ENCODE peak calls at places on chromosomes 12 and 14, in eight cellular contexts. R, D, H, U, E, K, P and Y are unnamed samples.

GRCh38 chr12:54239568-54239967 is 40.4 kb downstream of the CBX5 start:
- DNase-seq in U (no peak), K (no peak), D (no peak), P (no peak), E (no peak), R (no peak), H (no peak), Y (no peak)

GRCh38 chr12:108037960-108038359 is 91.1 kb upstream of the WSCD2 start:
- DNase-seq in U (no peak), E (no peak), P (no peak), K (no peak), H (no peak), D (no peak), R (no peak), Y (no peak)

GRCh38 chr12:103301642-103302620 is 193.8 kb downstream of the C12orf42 start:
- DNase-seq in D (no peak), E (no peak), H (no peak), U (no peak), P (no peak), R (no peak), K (no peak), Y (no peak)

GRCh38 chr14:56216631-56217379 is 98.6 kb downstream of the PELI2 start:
- DNase-seq in H (no peak), K (peak), D (peak), U (no peak), R (peak), P (no peak), E (no peak), Y (no peak)

GRCh38 chr14:59707778-59708635 is 131.4 kb upstream of the CCDC175 start:
- DNase-seq in H (no peak), D (no peak), K (no peak), R (no peak), E (no peak), U (no peak), P (no peak), Y (no peak)

GRCh38 chr12:55899035-55899434 is 28.7 kb downstream of the PYM1 start:
- DNase-seq in U (no peak), D (no peak), R (no peak), H (no peak), E (peak), K (no peak), P (no peak), Y (no peak)

GRCh38 chr14:76926521-76927251 is 100.5 kb downstream of the LRRC74A start:
- DNase-seq in P (peak), H (peak), E (no peak), D (no peak), R (peak), K (peak), U (no peak), Y (no peak)

GRCh38 chr12:81797100-81797499 is 38.0 kb upstream of the PPFIA2 start:
- DNase-seq in P (no peak), U (peak), D (no peak), E (no peak), H (no peak), R (no peak), K (no peak), Y (no peak)

GRCh38 chr12:42590324-42590934 is 883 bp upstream of the PRICKLE1 start:
- DNase-seq in H (no peak), P (peak), U (no peak), R (peak), E (peak), D (no peak), K (peak), Y (no peak)

GRCh38 chr14:68535404-68536024 is 257.4 kb downstream of the ZFP36L1 start:
- DNase-seq in H (peak), E (no peak), K (no peak), P (no peak), U (peak), D (no peak), R (no peak), Y (no peak)

GRCh38 chr12:132030367-132031038 is 80.8 kb downstream of the EP400 start:
- DNase-seq in U (no peak), H (no peak), R (peak), E (no peak), K (no peak), P (no peak), D (no peak), Y (peak)

GRCh38 chr12:2395352-2395977 is 342.7 kb downstream of the CACNA1C start:
- DNase-seq in R (peak), D (no peak), P (no peak), H (no peak), E (peak), U (peak), K (peak), Y (no peak)

GRCh38 chr14:54562334-54562733 is 4.6 kb upstream of the SAMD4A start:
- DNase-seq in R (no peak), P (no peak), D (no peak), H (peak), K (no peak), U (no peak), E (no peak), Y (no peak)

GRCh38 chr12:34396861-34397590 is 374.7 kb downstream of the ALG10 start:
- DNase-seq in H (no peak), E (peak), P (peak), K (peak), U (no peak), D (peak), R (peak), Y (no peak)

GRCh38 chr12:64656429-64656828 is 46.1 kb downstream of the RASSF3 start:
- DNase-seq in P (no peak), E (no peak), U (no peak), H (no peak), D (no peak), R (no peak), K (no peak), Y (no peak)

GRCh38 chr12:32970465-32971110 is 74.0 kb upstream of the PKP2 start:
- DNase-seq in R (no peak), K (no peak), E (no peak), D (no peak), H (peak), U (no peak), P (no peak), Y (no peak)

GRCh38 chr12:50764861-50765324 is 992 bp downstream of the ATF1 start:
- DNase-seq in H (peak), P (no peak), K (no peak), D (peak), U (no peak), R (no peak), E (no peak), Y (no peak)

GRCh38 chr12:82470906-82471512 is 112.7 kb downstream of the METTL25 start:
- DNase-seq in U (no peak), K (no peak), P (no peak), E (no peak), H (no peak), D (no peak), R (no peak), Y (no peak)

GRCh38 chr12:90036641-90037040 is 328.0 kb upstream of the ATP2B1 start:
- DNase-seq in H (no peak), E (no peak), U (no peak), D (no peak), K (no peak), P (no peak), R (no peak), Y (no peak)

GRCh38 chr14:26870722-26871121 is 272.9 kb upstream of the NOVA1 start:
- DNase-seq in K (no peak), D (no peak), H (no peak), U (no peak), R (no peak), P (no peak), E (no peak), Y (no peak)

GRCh38 chr14:33332497-33332896 is 393.8 kb downstream of the NPAS3 start:
- DNase-seq in E (no peak), K (no peak), D (no peak), P (no peak), H (no peak), U (no peak), R (no peak), Y (no peak)

GRCh38 chr12:121295746-121296617 is 527 bp downstream of the CAMKK2 start:
- DNase-seq in H (peak), U (no peak), D (no peak), E (peak), P (no peak), K (peak), R (peak), Y (no peak)

GRCh38 chr14:81305743-81306142 is 85.0 kb upstream of the GTF2A1 start:
- DNase-seq in P (no peak), U (no peak), H (no peak), K (no peak), E (no peak), R (no peak), D (no peak), Y (no peak)

GRCh38 chr12:84661732-84662326 is 250.8 kb downstream of the SLC6A15 start:
- DNase-seq in P (no peak), H (peak), D (no peak), R (no peak), U (no peak), E (no peak), K (no peak), Y (no peak)

GRCh38 chr14:22841311-22841710 is 4.9 kb downstream of the MMP14 start:
- DNase-seq in H (no peak), E (no peak), K (no peak), U (no peak), R (no peak), D (no peak), P (peak), Y (no peak)

GRCh38 chr14:68888025-68888850 is 90.9 kb downstream of the ACTN1 start:
- DNase-seq in U (no peak), P (peak), D (peak), E (no peak), K (no peak), R (peak), H (no peak), Y (no peak)

GRCh38 chr12:127363392-127363791 is 903.6 kb upstream of the TMEM132C start:
- DNase-seq in U (peak), H (no peak), D (no peak), R (no peak), P (no peak), E (peak), K (no peak), Y (no peak)

GRCh38 chr14:105864116-105864515 is 337.7 kb downstream of the TMEM121 start:
- DNase-seq in R (no peak), D (no peak), E (no peak), H (no peak), K (peak), U (no peak), P (peak), Y (no peak)

GRCh38 chr12:92215358-92215757 is 69.7 kb upstream of the BTG1 start:
- DNase-seq in U (no peak), P (no peak), R (no peak), D (no peak), K (no peak), E (no peak), H (no peak), Y (no peak)

GRCh38 chr12:67193705-67194104 is 75.5 kb upstream of the CAND1 start:
- DNase-seq in K (no peak), U (no peak), D (no peak), H (peak), E (no peak), R (no peak), P (no peak), Y (no peak)

GRCh38 chr14:102988054-102988453 is 65.6 kb downstream of the AMN start:
- DNase-seq in P (no peak), K (no peak), H (peak), E (no peak), D (no peak), U (no peak), R (no peak), Y (no peak)

GRCh38 chr14:51210594-51210993 is 29.5 kb upstream of the TMX1 start:
- DNase-seq in U (no peak), R (no peak), K (no peak), H (no peak), P (no peak), D (no peak), E (no peak), Y (no peak)

GRCh38 chr12:93032748-93033147 is 103.7 kb upstream of the EEA1 start:
- DNase-seq in P (no peak), U (no peak), E (no peak), H (no peak), R (no peak), D (no peak), K (no peak), Y (no peak)

GRCh38 chr14:33165926-33166289 is 227.2 kb downstream of the NPAS3 start:
- DNase-seq in E (no peak), K (no peak), P (no peak), D (no peak), R (no peak), H (no peak), U (no peak), Y (no peak)

GRCh38 chr12:51917746-51918453 is 10.6 kb downstream of the ACVRL1 start:
- DNase-seq in E (peak), R (no peak), K (peak), D (no peak), H (no peak), P (peak), U (no peak), Y (no peak)

GRCh38 chr14:105737504-105738246 is 211.3 kb downstream of the TMEM121 start:
- DNase-seq in E (no peak), H (no peak), R (no peak), K (no peak), U (no peak), P (no peak), D (no peak), Y (no peak)

GRCh38 chr12:121391619-121392324 is 8.1 kb upstream of the RNF34 start:
- DNase-seq in K (peak), R (no peak), U (no peak), D (no peak), E (no peak), P (no peak), H (peak), Y (no peak)

GRCh38 chr14:44640416-44640815 is 133.3 kb upstream of the FSCB start:
- DNase-seq in K (no peak), H (no peak), R (no peak), E (no peak), U (no peak), P (no peak), D (no peak), Y (no peak)

GRCh38 chr12:106527356-106527755 is 55.4 kb upstream of the RFX4 start:
- DNase-seq in U (no peak), P (no peak), E (no peak), D (no peak), H (no peak), R (no peak), K (no peak), Y (no peak)

DNA sequence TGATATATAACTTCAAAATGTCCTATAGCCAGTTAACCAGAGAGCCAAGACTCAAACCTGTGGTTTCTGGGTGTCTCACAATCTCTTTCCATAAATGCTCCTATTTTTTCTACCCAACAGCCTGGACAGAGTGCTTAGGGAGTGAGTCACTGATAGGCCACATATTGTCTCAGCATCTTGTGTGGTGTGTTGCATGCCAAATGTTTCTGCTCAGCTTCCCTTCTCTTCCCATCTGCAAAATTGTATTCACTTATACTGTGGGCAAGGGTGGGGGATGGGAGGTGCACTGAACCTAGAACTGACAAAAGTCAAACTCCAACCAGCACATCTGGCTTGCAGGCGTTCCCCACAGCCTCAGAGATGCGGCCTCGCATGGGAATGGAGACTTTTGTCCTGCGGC is 123.3 kb downstream of the KCNA5 start:
- DNase-seq in K (no peak), R (no peak), D (no peak), E (no peak), P (no peak), U (no peak), H (peak), Y (peak)
- H3K27ac ChIP-seq in K (no peak), R (no peak), D (no peak), E (no peak), P (no peak), U (no peak), H (no peak), Y (no peak)

GRCh38 chr14:24440606-24441399 is 1.8 kb downstream of the SDR39U1 start:
- DNase-seq in R (no peak), E (no peak), K (no peak), D (no peak), P (no peak), U (no peak), H (no peak), Y (no peak)
- H3K27ac ChIP-seq in R (peak), E (peak), K (no peak), D (peak), P (no peak), U (peak), H (no peak), Y (peak)

DNA sequence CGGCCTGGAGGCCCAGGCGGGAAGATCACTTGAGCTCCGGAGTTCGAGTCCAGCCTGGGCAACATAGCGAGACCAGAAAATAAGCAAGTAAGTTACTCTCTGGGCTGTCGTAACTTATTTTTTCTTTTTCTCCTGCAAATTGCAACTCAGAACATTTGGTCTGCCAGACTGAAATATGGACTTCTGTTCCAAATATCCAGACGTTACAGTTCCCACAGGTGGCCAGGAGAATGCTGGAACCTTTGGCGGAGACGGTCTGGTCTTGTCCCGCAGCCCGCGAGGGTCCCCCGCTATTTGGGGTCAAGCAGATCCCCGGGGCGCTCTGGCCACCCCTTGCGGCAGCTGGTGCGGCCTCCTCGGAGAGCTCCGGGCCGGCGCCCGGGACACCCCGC is 488 bp upstream of the PLEKHH1 start:
- DNase-seq in R (no peak), P (no peak), K (no peak), E (no peak), H (no peak), D (no peak), U (no peak), Y (no peak)
- H3K27ac ChIP-seq in R (peak), P (peak), K (no peak), E (peak), H (peak), D (peak), U (peak), Y (peak)

DNA sequence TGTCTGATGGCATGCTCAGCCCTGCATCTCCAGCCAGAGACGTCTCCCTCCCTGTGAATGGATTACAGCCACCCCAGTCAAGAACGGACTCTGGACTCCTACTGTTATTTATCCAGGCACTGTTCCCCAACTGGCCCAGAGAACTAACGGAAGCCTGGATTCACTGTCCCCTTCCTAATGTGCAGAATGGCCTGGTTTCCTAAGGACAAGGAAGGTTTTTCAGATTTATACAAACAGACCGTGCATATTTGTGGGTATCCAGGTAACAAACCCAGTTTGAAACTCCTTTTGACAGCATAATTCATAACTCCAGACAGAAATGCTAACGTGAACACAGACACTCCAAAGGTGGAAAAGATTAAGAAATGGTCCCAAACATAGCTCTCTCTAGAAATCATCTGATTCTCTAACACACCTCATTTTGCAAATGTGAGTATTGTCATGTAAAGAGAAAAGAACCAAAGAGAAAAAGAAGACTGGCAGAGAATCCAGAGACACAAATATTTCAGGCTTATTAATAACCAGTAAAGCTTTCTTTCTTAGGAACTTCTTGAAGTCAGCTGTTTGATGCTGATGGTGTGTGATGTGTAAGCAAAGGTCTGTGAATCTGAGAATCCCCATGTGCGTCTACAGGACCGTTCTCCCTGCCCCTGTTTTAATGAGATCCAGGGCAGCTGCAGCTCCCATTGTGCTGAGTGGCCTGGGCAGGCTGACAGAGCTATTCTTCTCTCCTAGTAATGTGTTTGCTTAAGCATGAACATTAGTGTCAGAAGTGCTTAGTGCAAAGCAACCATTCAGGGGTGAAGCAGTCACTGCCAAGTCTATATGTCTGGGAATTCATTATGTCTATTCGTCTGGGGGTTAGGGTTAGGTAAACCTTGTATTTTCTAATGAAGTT is 86.8 kb upstream of the HIF1A start:
- DNase-seq in D (no peak), R (no peak), E (no peak), P (no peak), K (no peak), U (no peak), H (no peak), Y (no peak)
- H3K27ac ChIP-seq in D (peak), R (peak), E (no peak), P (no peak), K (no peak), U (no peak), H (no peak), Y (no peak)

GRCh38 chr14:31388687-31389413 is 31.5 kb downstream of the HEATR5A start:
- DNase-seq in D (no peak), U (no peak), P (no peak), H (no peak), K (no peak), R (no peak), E (no peak), Y (no peak)

GRCh38 chr14:31387091-31387490 is 33.3 kb downstream of the HEATR5A start:
- DNase-seq in U (no peak), D (no peak), R (no peak), P (no peak), K (no peak), E (no peak), H (no peak), Y (no peak)

GRCh38 chr14:31391977-31392503 is 28.3 kb downstream of the HEATR5A start:
- DNase-seq in D (no peak), K (no peak), P (no peak), H (no peak), U (no peak), R (no peak), E (no peak), Y (no peak)

GRCh38 chr14:31391473-31391872 is 28.9 kb downstream of the HEATR5A start:
- DNase-seq in E (no peak), U (no peak), P (no peak), H (no peak), R (no peak), D (no peak), K (no peak), Y (no peak)

DNA sequence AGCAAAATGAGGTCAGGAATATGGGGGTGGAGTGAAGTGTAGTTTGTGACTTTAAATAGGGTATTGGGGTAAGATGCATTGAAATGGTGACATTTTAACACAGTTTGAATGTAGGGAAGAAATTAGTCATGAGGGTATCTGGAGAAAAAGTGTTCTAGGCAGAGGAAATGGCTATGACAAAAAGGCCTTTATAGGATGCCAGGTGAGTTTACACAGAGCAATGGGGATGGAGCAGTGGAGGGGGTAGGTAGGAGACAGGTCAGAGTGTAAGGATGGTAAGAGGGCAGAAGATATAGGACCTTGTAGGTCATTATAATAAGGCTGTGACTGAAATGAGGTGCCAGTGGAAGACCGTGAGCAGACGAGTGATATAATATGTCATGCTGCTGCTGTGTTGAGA is 30.4 kb downstream of the HEATR5A start:
- DNase-seq in E (no peak), D (no peak), K (no peak), H (no peak), P (no peak), R (no peak), U (no peak), Y (no peak)
- H3K27ac ChIP-seq in E (no peak), D (no peak), K (no peak), H (peak), P (peak), R (peak), U (no peak), Y (no peak)